ENCODE peak calls at places on chromosome 20, in ten cellular contexts. One of them, this sample, is unnamed.

GRCh38 chr20:15832512-15832911 is 740.7 kb downstream of the KIF16B start:
- DNase-seq in NCI-H1436: no peak
- DNase-seq in Calu3: no peak
- DNase-seq in prostate gland: no peak
- DNase-seq in Caki2: no peak
- DNase-seq in nucleus accumbens: no peak
- DNase-seq in activated CD4-positive, alpha-beta T cell treated with anti-CD3 and anti-CD28 coated beads, Interleukin-2, amount 10 ng/mL, durations not matched to agents 7 days and 5 days: no peak
- DNase-seq in A172: no peak
- DNase-seq in left cardiac atrium: no peak
- DNase-seq in amniotic stem cell: no peak
- DNase-seq in this sample: no peak

GRCh38 chr20:49381558-49382493 is 100.6 kb downstream of the KCNB1 start:
- DNase-seq in NCI-H1436: no peak
- DNase-seq in Calu3: peak
- DNase-seq in prostate gland: peak
- DNase-seq in Caki2: no peak
- DNase-seq in nucleus accumbens: peak
- DNase-seq in activated CD4-positive, alpha-beta T cell treated with anti-CD3 and anti-CD28 coated beads, Interleukin-2, amount 10 ng/mL, durations not matched to agents 7 days and 5 days: no peak
- DNase-seq in A172: peak
- DNase-seq in left cardiac atrium: peak
- DNase-seq in amniotic stem cell: no peak
- DNase-seq in this sample: peak

GRCh38 chr20:63318391-63319163 is 25.6 kb downstream of the COL20A1 start:
- DNase-seq in NCI-H1436: no peak
- DNase-seq in Calu3: no peak
- DNase-seq in prostate gland: no peak
- DNase-seq in Caki2: no peak
- DNase-seq in nucleus accumbens: no peak
- DNase-seq in activated CD4-positive, alpha-beta T cell treated with anti-CD3 and anti-CD28 coated beads, Interleukin-2, amount 10 ng/mL, durations not matched to agents 7 days and 5 days: no peak
- DNase-seq in A172: no peak
- DNase-seq in left cardiac atrium: peak
- DNase-seq in amniotic stem cell: no peak
- DNase-seq in this sample: peak

GRCh38 chr20:52191436-52192295 is at the start of gene ZFP64:
- DNase-seq in NCI-H1436: peak
- DNase-seq in Calu3: peak
- DNase-seq in prostate gland: peak
- DNase-seq in Caki2: peak
- DNase-seq in nucleus accumbens: peak
- DNase-seq in activated CD4-positive, alpha-beta T cell treated with anti-CD3 and anti-CD28 coated beads, Interleukin-2, amount 10 ng/mL, durations not matched to agents 7 days and 5 days: peak
- DNase-seq in A172: peak
- DNase-seq in left cardiac atrium: peak
- DNase-seq in amniotic stem cell: peak
- DNase-seq in this sample: peak

GRCh38 chr20:1491281-1491840 is at the start of gene SIRPB2:
- DNase-seq in NCI-H1436: no peak
- DNase-seq in Calu3: no peak
- DNase-seq in prostate gland: no peak
- DNase-seq in Caki2: no peak
- DNase-seq in nucleus accumbens: peak
- DNase-seq in activated CD4-positive, alpha-beta T cell treated with anti-CD3 and anti-CD28 coated beads, Interleukin-2, amount 10 ng/mL, durations not matched to agents 7 days and 5 days: no peak
- DNase-seq in A172: no peak
- DNase-seq in left cardiac atrium: peak
- DNase-seq in amniotic stem cell: no peak
- DNase-seq in this sample: peak

GRCh38 chr20:18427214-18427613 is 39.6 kb downstream of the DZANK1 start:
- DNase-seq in NCI-H1436: no peak
- DNase-seq in Calu3: no peak
- DNase-seq in prostate gland: no peak
- DNase-seq in Caki2: no peak
- DNase-seq in nucleus accumbens: no peak
- DNase-seq in activated CD4-positive, alpha-beta T cell treated with anti-CD3 and anti-CD28 coated beads, Interleukin-2, amount 10 ng/mL, durations not matched to agents 7 days and 5 days: no peak
- DNase-seq in A172: no peak
- DNase-seq in left cardiac atrium: no peak
- DNase-seq in amniotic stem cell: no peak
- DNase-seq in this sample: no peak

GRCh38 chr20:20604907-20605306 is 107.5 kb downstream of the RALGAPA2 start:
- DNase-seq in NCI-H1436: no peak
- DNase-seq in Calu3: no peak
- DNase-seq in prostate gland: no peak
- DNase-seq in Caki2: no peak
- DNase-seq in nucleus accumbens: no peak
- DNase-seq in activated CD4-positive, alpha-beta T cell treated with anti-CD3 and anti-CD28 coated beads, Interleukin-2, amount 10 ng/mL, durations not matched to agents 7 days and 5 days: no peak
- DNase-seq in A172: no peak
- DNase-seq in left cardiac atrium: no peak
- DNase-seq in amniotic stem cell: no peak
- DNase-seq in this sample: no peak

GRCh38 chr20:4091332-4092135 is 76.2 kb upstream of the RNF24 start:
- DNase-seq in NCI-H1436: no peak
- DNase-seq in Calu3: peak
- DNase-seq in prostate gland: peak
- DNase-seq in Caki2: peak
- DNase-seq in nucleus accumbens: peak
- DNase-seq in activated CD4-positive, alpha-beta T cell treated with anti-CD3 and anti-CD28 coated beads, Interleukin-2, amount 10 ng/mL, durations not matched to agents 7 days and 5 days: peak
- DNase-seq in A172: peak
- DNase-seq in left cardiac atrium: peak
- DNase-seq in amniotic stem cell: no peak
- DNase-seq in this sample: peak

GRCh38 chr20:61736751-61737310 is 328.9 kb downstream of the TAF4 start:
- DNase-seq in NCI-H1436: no peak
- DNase-seq in Calu3: no peak
- DNase-seq in prostate gland: no peak
- DNase-seq in Caki2: no peak
- DNase-seq in nucleus accumbens: no peak
- DNase-seq in activated CD4-positive, alpha-beta T cell treated with anti-CD3 and anti-CD28 coated beads, Interleukin-2, amount 10 ng/mL, durations not matched to agents 7 days and 5 days: no peak
- DNase-seq in A172: no peak
- DNase-seq in left cardiac atrium: peak
- DNase-seq in amniotic stem cell: no peak
- DNase-seq in this sample: no peak

GRCh38 chr20:577167-577791 is 32.8 kb downstream of the TCF15 start:
- DNase-seq in NCI-H1436: peak
- DNase-seq in Calu3: no peak
- DNase-seq in prostate gland: no peak
- DNase-seq in Caki2: no peak
- DNase-seq in nucleus accumbens: no peak
- DNase-seq in activated CD4-positive, alpha-beta T cell treated with anti-CD3 and anti-CD28 coated beads, Interleukin-2, amount 10 ng/mL, durations not matched to agents 7 days and 5 days: no peak
- DNase-seq in A172: peak
- DNase-seq in left cardiac atrium: no peak
- DNase-seq in amniotic stem cell: no peak
- DNase-seq in this sample: no peak

GRCh38 chr20:32968833-32969241 is 35.4 kb downstream of the SUN5 start:
- DNase-seq in NCI-H1436: no peak
- DNase-seq in Calu3: no peak
- DNase-seq in prostate gland: no peak
- DNase-seq in Caki2: no peak
- DNase-seq in nucleus accumbens: no peak
- DNase-seq in activated CD4-positive, alpha-beta T cell treated with anti-CD3 and anti-CD28 coated beads, Interleukin-2, amount 10 ng/mL, durations not matched to agents 7 days and 5 days: no peak
- DNase-seq in A172: no peak
- DNase-seq in left cardiac atrium: no peak
- DNase-seq in amniotic stem cell: no peak
- DNase-seq in this sample: no peak

GRCh38 chr20:2847802-2848201 is 7.3 kb downstream of the VPS16 start:
- DNase-seq in NCI-H1436: no peak
- DNase-seq in Calu3: no peak
- DNase-seq in prostate gland: no peak
- DNase-seq in Caki2: no peak
- DNase-seq in nucleus accumbens: no peak
- DNase-seq in activated CD4-positive, alpha-beta T cell treated with anti-CD3 and anti-CD28 coated beads, Interleukin-2, amount 10 ng/mL, durations not matched to agents 7 days and 5 days: no peak
- DNase-seq in A172: no peak
- DNase-seq in left cardiac atrium: no peak
- DNase-seq in amniotic stem cell: no peak
- DNase-seq in this sample: peak

GRCh38 chr20:41276317-41276751 is 41.2 kb downstream of the ZHX3 start:
- DNase-seq in NCI-H1436: no peak
- DNase-seq in Calu3: no peak
- DNase-seq in prostate gland: no peak
- DNase-seq in Caki2: no peak
- DNase-seq in nucleus accumbens: peak
- DNase-seq in activated CD4-positive, alpha-beta T cell treated with anti-CD3 and anti-CD28 coated beads, Interleukin-2, amount 10 ng/mL, durations not matched to agents 7 days and 5 days: no peak
- DNase-seq in A172: no peak
- DNase-seq in left cardiac atrium: peak
- DNase-seq in amniotic stem cell: no peak
- DNase-seq in this sample: no peak

GRCh38 chr20:57762531-57763234 is 52.9 kb upstream of the PMEPA1 start:
- DNase-seq in NCI-H1436: no peak
- DNase-seq in Calu3: no peak
- DNase-seq in prostate gland: no peak
- DNase-seq in Caki2: no peak
- DNase-seq in nucleus accumbens: no peak
- DNase-seq in activated CD4-positive, alpha-beta T cell treated with anti-CD3 and anti-CD28 coated beads, Interleukin-2, amount 10 ng/mL, durations not matched to agents 7 days and 5 days: no peak
- DNase-seq in A172: no peak
- DNase-seq in left cardiac atrium: no peak
- DNase-seq in amniotic stem cell: no peak
- DNase-seq in this sample: no peak

GRCh38 chr20:50196248-50196647 is 5.6 kb downstream of the CEBPB start:
- DNase-seq in NCI-H1436: no peak
- DNase-seq in Calu3: no peak
- DNase-seq in prostate gland: no peak
- DNase-seq in Caki2: no peak
- DNase-seq in nucleus accumbens: no peak
- DNase-seq in activated CD4-positive, alpha-beta T cell treated with anti-CD3 and anti-CD28 coated beads, Interleukin-2, amount 10 ng/mL, durations not matched to agents 7 days and 5 days: no peak
- DNase-seq in A172: no peak
- DNase-seq in left cardiac atrium: no peak
- DNase-seq in amniotic stem cell: no peak
- DNase-seq in this sample: no peak

GRCh38 chr20:22951966-22952365 is 83.1 kb upstream of the SSTR4 start:
- DNase-seq in NCI-H1436: no peak
- DNase-seq in Calu3: no peak
- DNase-seq in prostate gland: no peak
- DNase-seq in Caki2: no peak
- DNase-seq in nucleus accumbens: no peak
- DNase-seq in activated CD4-positive, alpha-beta T cell treated with anti-CD3 and anti-CD28 coated beads, Interleukin-2, amount 10 ng/mL, durations not matched to agents 7 days and 5 days: no peak
- DNase-seq in A172: no peak
- DNase-seq in left cardiac atrium: no peak
- DNase-seq in amniotic stem cell: no peak
- DNase-seq in this sample: no peak

GRCh38 chr20:13139459-13140150 is 81.5 kb upstream of the ISM1 start:
- DNase-seq in NCI-H1436: no peak
- DNase-seq in Calu3: no peak
- DNase-seq in prostate gland: no peak
- DNase-seq in Caki2: no peak
- DNase-seq in nucleus accumbens: no peak
- DNase-seq in activated CD4-positive, alpha-beta T cell treated with anti-CD3 and anti-CD28 coated beads, Interleukin-2, amount 10 ng/mL, durations not matched to agents 7 days and 5 days: no peak
- DNase-seq in A172: no peak
- DNase-seq in left cardiac atrium: no peak
- DNase-seq in amniotic stem cell: no peak
- DNase-seq in this sample: no peak

GRCh38 chr20:1674361-1674760 is 16.8 kb upstream of the SIRPG start:
- DNase-seq in NCI-H1436: no peak
- DNase-seq in Calu3: no peak
- DNase-seq in prostate gland: no peak
- DNase-seq in Caki2: no peak
- DNase-seq in nucleus accumbens: no peak
- DNase-seq in activated CD4-positive, alpha-beta T cell treated with anti-CD3 and anti-CD28 coated beads, Interleukin-2, amount 10 ng/mL, durations not matched to agents 7 days and 5 days: peak
- DNase-seq in A172: no peak
- DNase-seq in left cardiac atrium: no peak
- DNase-seq in amniotic stem cell: no peak
- DNase-seq in this sample: no peak

GRCh38 chr20:34689486-34689885 is 12.6 kb upstream of the PIGU start:
- DNase-seq in NCI-H1436: no peak
- DNase-seq in Calu3: no peak
- DNase-seq in prostate gland: no peak
- DNase-seq in Caki2: no peak
- DNase-seq in nucleus accumbens: no peak
- DNase-seq in activated CD4-positive, alpha-beta T cell treated with anti-CD3 and anti-CD28 coated beads, Interleukin-2, amount 10 ng/mL, durations not matched to agents 7 days and 5 days: no peak
- DNase-seq in A172: peak
- DNase-seq in left cardiac atrium: no peak
- DNase-seq in amniotic stem cell: no peak
- DNase-seq in this sample: no peak

GRCh38 chr20:31709939-31710338 is 12.7 kb downstream of the BCL2L1 start:
- DNase-seq in NCI-H1436: no peak
- DNase-seq in Calu3: no peak
- DNase-seq in prostate gland: no peak
- DNase-seq in Caki2: no peak
- DNase-seq in nucleus accumbens: no peak
- DNase-seq in activated CD4-positive, alpha-beta T cell treated with anti-CD3 and anti-CD28 coated beads, Interleukin-2, amount 10 ng/mL, durations not matched to agents 7 days and 5 days: no peak
- DNase-seq in A172: no peak
- DNase-seq in left cardiac atrium: no peak
- DNase-seq in amniotic stem cell: no peak
- DNase-seq in this sample: no peak

GRCh38 chr20:10857362-10858070 is 183.7 kb upstream of the JAG1 start:
- DNase-seq in NCI-H1436: no peak
- DNase-seq in Calu3: peak
- DNase-seq in prostate gland: no peak
- DNase-seq in Caki2: peak
- DNase-seq in nucleus accumbens: no peak
- DNase-seq in activated CD4-positive, alpha-beta T cell treated with anti-CD3 and anti-CD28 coated beads, Interleukin-2, amount 10 ng/mL, durations not matched to agents 7 days and 5 days: no peak
- DNase-seq in A172: no peak
- DNase-seq in left cardiac atrium: peak
- DNase-seq in amniotic stem cell: no peak
- DNase-seq in this sample: peak

GRCh38 chr20:3551681-3552434 is 81.0 kb downstream of the ATRN start:
- DNase-seq in NCI-H1436: no peak
- DNase-seq in Calu3: no peak
- DNase-seq in prostate gland: no peak
- DNase-seq in Caki2: no peak
- DNase-seq in nucleus accumbens: no peak
- DNase-seq in activated CD4-positive, alpha-beta T cell treated with anti-CD3 and anti-CD28 coated beads, Interleukin-2, amount 10 ng/mL, durations not matched to agents 7 days and 5 days: no peak
- DNase-seq in A172: no peak
- DNase-seq in left cardiac atrium: no peak
- DNase-seq in amniotic stem cell: no peak
- DNase-seq in this sample: no peak

GRCh38 chr20:48738399-48739304 is 89.1 kb downstream of the PREX1 start:
- DNase-seq in NCI-H1436: no peak
- DNase-seq in Calu3: no peak
- DNase-seq in prostate gland: no peak
- DNase-seq in Caki2: no peak
- DNase-seq in nucleus accumbens: no peak
- DNase-seq in activated CD4-positive, alpha-beta T cell treated with anti-CD3 and anti-CD28 coated beads, Interleukin-2, amount 10 ng/mL, durations not matched to agents 7 days and 5 days: peak
- DNase-seq in A172: no peak
- DNase-seq in left cardiac atrium: no peak
- DNase-seq in amniotic stem cell: no peak
- DNase-seq in this sample: peak

GRCh38 chr20:50596694-50597021 is 86.5 kb downstream of the PTPN1 start:
- DNase-seq in NCI-H1436: no peak
- DNase-seq in Calu3: no peak
- DNase-seq in prostate gland: no peak
- DNase-seq in Caki2: no peak
- DNase-seq in nucleus accumbens: no peak
- DNase-seq in activated CD4-positive, alpha-beta T cell treated with anti-CD3 and anti-CD28 coated beads, Interleukin-2, amount 10 ng/mL, durations not matched to agents 7 days and 5 days: no peak
- DNase-seq in A172: no peak
- DNase-seq in left cardiac atrium: no peak
- DNase-seq in amniotic stem cell: no peak
- DNase-seq in this sample: no peak

GRCh38 chr20:46306743-46307138 is 1.6 kb downstream of the CDH22 start:
- DNase-seq in NCI-H1436: no peak
- DNase-seq in Calu3: no peak
- DNase-seq in prostate gland: no peak
- DNase-seq in Caki2: no peak
- DNase-seq in nucleus accumbens: no peak
- DNase-seq in activated CD4-positive, alpha-beta T cell treated with anti-CD3 and anti-CD28 coated beads, Interleukin-2, amount 10 ng/mL, durations not matched to agents 7 days and 5 days: no peak
- DNase-seq in A172: no peak
- DNase-seq in left cardiac atrium: no peak
- DNase-seq in amniotic stem cell: no peak
- DNase-seq in this sample: no peak

GRCh38 chr20:58184063-58184462 is 44.4 kb downstream of the ANKRD60 start:
- DNase-seq in NCI-H1436: no peak
- DNase-seq in Calu3: no peak
- DNase-seq in prostate gland: no peak
- DNase-seq in Caki2: no peak
- DNase-seq in nucleus accumbens: no peak
- DNase-seq in activated CD4-positive, alpha-beta T cell treated with anti-CD3 and anti-CD28 coated beads, Interleukin-2, amount 10 ng/mL, durations not matched to agents 7 days and 5 days: no peak
- DNase-seq in A172: no peak
- DNase-seq in left cardiac atrium: no peak
- DNase-seq in amniotic stem cell: no peak
- DNase-seq in this sample: no peak

GRCh38 chr20:60304026-60304590 is 345.9 kb downstream of the CDH26 start:
- DNase-seq in NCI-H1436: no peak
- DNase-seq in Calu3: no peak
- DNase-seq in prostate gland: no peak
- DNase-seq in Caki2: no peak
- DNase-seq in nucleus accumbens: no peak
- DNase-seq in activated CD4-positive, alpha-beta T cell treated with anti-CD3 and anti-CD28 coated beads, Interleukin-2, amount 10 ng/mL, durations not matched to agents 7 days and 5 days: no peak
- DNase-seq in A172: no peak
- DNase-seq in left cardiac atrium: no peak
- DNase-seq in amniotic stem cell: no peak
- DNase-seq in this sample: no peak

GRCh38 chr20:38725959-38726848 is 1.9 kb downstream of the SLC32A1 start:
- DNase-seq in NCI-H1436: peak
- DNase-seq in Calu3: peak
- DNase-seq in prostate gland: no peak
- DNase-seq in Caki2: no peak
- DNase-seq in nucleus accumbens: peak
- DNase-seq in activated CD4-positive, alpha-beta T cell treated with anti-CD3 and anti-CD28 coated beads, Interleukin-2, amount 10 ng/mL, durations not matched to agents 7 days and 5 days: peak
- DNase-seq in A172: no peak
- DNase-seq in left cardiac atrium: peak
- DNase-seq in amniotic stem cell: no peak
- DNase-seq in this sample: no peak